ENCODE peak calls at places on chromosomes 1 and 21, in eight cellular contexts. D is ACHN; K is GDM1; Q is fibroblast of the conjunctiva; W is uterus; V is activated T-cell treated with anti-CD3 and anti-CD28 coated beads, Interleukin-2, amount 50 U/mL, for 72 hours; G is activated CD8-positive, alpha-beta memory T cell treated with anti-CD3 and anti-CD28 coated beads for 4 hours; N is aorta. O is an unnamed sample.

GRCh38 chr1:100511773-100512172 is 26.2 kb upstream of the GPR88 start:
- DNase-seq in D (no peak), K (no peak), Q (no peak), W (no peak), V (no peak), G (no peak), N (no peak), O (no peak)

GRCh38 chr1:60037061-60037460 is 36.5 kb downstream of the C1orf87 start:
- DNase-seq in D (no peak), K (no peak), Q (no peak), W (no peak), V (no peak), G (no peak), N (no peak), O (no peak)

GRCh38 chr1:59814180-59814900 is 409 bp upstream of the HOOK1 start:
- DNase-seq in D (peak), K (no peak), Q (no peak), W (peak), V (peak), G (peak), N (peak), O (no peak)

GRCh38 chr1:15803380-15803779 is 4.1 kb downstream of the UQCRHL start:
- DNase-seq in D (peak), K (no peak), Q (no peak), W (no peak), V (peak), G (no peak), N (no peak), O (no peak)

GRCh38 chr1:94542088-94542671 is 621 bp upstream of the F3 start:
- DNase-seq in D (no peak), K (no peak), Q (no peak), W (peak), V (no peak), G (no peak), N (peak), O (no peak)

GRCh38 chr1:216410026-216410425 is 13.2 kb downstream of the USH2A start:
- DNase-seq in D (no peak), K (no peak), Q (no peak), W (no peak), V (no peak), G (no peak), N (no peak), O (no peak)

GRCh38 chr21:32096411-32096810 is 182.4 kb downstream of the MIS18A start:
- DNase-seq in D (peak), K (no peak), Q (no peak), W (no peak), V (no peak), G (no peak), N (no peak), O (no peak)

GRCh38 chr1:66256629-66257575 is 277.1 kb upstream of the SGIP1 start:
- DNase-seq in D (no peak), K (no peak), Q (no peak), W (no peak), V (peak), G (no peak), N (no peak), O (no peak)

GRCh38 chr1:83760211-83760978 is 238.5 kb downstream of the TTLL7 start:
- DNase-seq in D (no peak), K (no peak), Q (no peak), W (no peak), V (no peak), G (no peak), N (no peak), O (no peak)

GRCh38 chr1:89274431-89274857 is 1.8 kb upstream of the GBP5 start:
- DNase-seq in D (no peak), K (no peak), Q (peak), W (no peak), V (peak), G (no peak), N (no peak), O (peak)

GRCh38 chr21:37463083-37463780 is 96.7 kb downstream of the DYRK1A start:
- DNase-seq in D (peak), K (no peak), Q (peak), W (no peak), V (no peak), G (no peak), N (no peak), O (no peak)

GRCh38 chr1:234969011-234969441 is 159.6 kb downstream of the TOMM20 start:
- DNase-seq in D (no peak), K (no peak), Q (no peak), W (no peak), V (no peak), G (no peak), N (no peak), O (no peak)

GRCh38 chr1:54287176-54287650 is 87.2 kb downstream of the MRPL37 start:
- DNase-seq in D (no peak), K (no peak), Q (peak), W (peak), V (peak), G (peak), N (peak), O (no peak)

GRCh38 chr1:158931055-158931737 is at the start of gene PYHIN1:
- DNase-seq in D (no peak), K (no peak), Q (no peak), W (no peak), V (peak), G (no peak), N (no peak), O (no peak)

GRCh38 chr21:23162213-23162946 is 2164.2 kb downstream of the NCAM2 start:
- DNase-seq in D (no peak), K (no peak), Q (no peak), W (no peak), V (no peak), G (no peak), N (no peak), O (no peak)

GRCh38 chr21:36587388-36587787 is 107.5 kb upstream of the CLDN14 start:
- DNase-seq in D (no peak), K (no peak), Q (no peak), W (no peak), V (no peak), G (no peak), N (no peak), O (no peak)

GRCh38 chr21:26070121-26070520 is 100.4 kb downstream of the APP start:
- DNase-seq in D (no peak), K (no peak), Q (no peak), W (no peak), V (no peak), G (no peak), N (no peak), O (no peak)

GRCh38 chr1:53957231-53957818 is 11.2 kb downstream of the LRRC42 start:
- DNase-seq in D (peak), K (no peak), Q (no peak), W (no peak), V (no peak), G (no peak), N (no peak), O (no peak)

GRCh38 chr1:182397653-182398388 is 2.6 kb downstream of the TEDDM1 start:
- DNase-seq in D (no peak), K (no peak), Q (no peak), W (no peak), V (no peak), G (no peak), N (no peak), O (no peak)

GRCh38 chr1:174105086-174105485 is 54.2 kb upstream of the RABGAP1L start:
- DNase-seq in D (no peak), K (no peak), Q (no peak), W (no peak), V (no peak), G (no peak), N (no peak), O (no peak)

GRCh38 chr1:114355240-114355639 is 155.8 kb downstream of the TRIM33 start:
- DNase-seq in D (no peak), K (no peak), Q (no peak), W (no peak), V (no peak), G (no peak), N (no peak), O (no peak)

GRCh38 chr1:143720087-143721023 is 251.4 kb downstream of the FAM72C start:
- DNase-seq in D (no peak), K (no peak), Q (no peak), W (no peak), V (peak), G (no peak), N (peak), O (no peak)

GRCh38 chr1:90718411-90719320 is 1.6 kb upstream of the BARHL2 start:
- DNase-seq in D (no peak), K (no peak), Q (no peak), W (no peak), V (no peak), G (no peak), N (no peak), O (no peak)

GRCh38 chr1:15758953-15759661 is 512 bp downstream of the FBLIM1 start:
- DNase-seq in D (no peak), K (no peak), Q (no peak), W (no peak), V (no peak), G (no peak), N (no peak), O (no peak)

GRCh38 chr1:145846191-145846590 is 761 bp downstream of the NUDT17 start:
- DNase-seq in D (peak), K (peak), Q (no peak), W (no peak), V (peak), G (no peak), N (peak), O (no peak)

GRCh38 chr1:235781807-235782206 is 84.9 kb downstream of the LYST start:
- DNase-seq in D (no peak), K (no peak), Q (no peak), W (no peak), V (no peak), G (no peak), N (no peak), O (no peak)